ENCODE peak calls at places on chromosome 16, in nine cellular contexts. N is EH; D is naive thymus-derived CD8-positive, alpha-beta T cell; J is SK-N-SH; T is fibroblast of pulmonary artery; Q is anterior cingulate cortex; U is NCI-H1105; L is occipital lobe; H is GM23338. E is an unnamed sample.

GRCh38 chr16:21186326-21186691 is 25.1 kb downstream of the ZP2 start:
- DNase-seq in U (no peak), D (no peak), L (no peak), Q (no peak), J (no peak), T (no peak), N (no peak), H (no peak), E (no peak)

GRCh38 chr16:81204794-81205680 is 33.5 kb upstream of the BCO1 start:
- DNase-seq in H (peak), N (peak), T (peak), Q (peak), U (peak), J (peak), D (peak), L (peak), E (peak)

GRCh38 chr16:82895843-82896242 is 269.1 kb downstream of the CDH13 start:
- DNase-seq in T (no peak), D (no peak), Q (no peak), H (no peak), N (no peak), L (no peak), J (no peak), U (no peak), E (no peak)

GRCh38 chr16:68972720-68973119 is 129.4 kb downstream of the TANGO6 start:
- DNase-seq in N (peak), J (peak), L (no peak), D (no peak), Q (no peak), U (no peak), T (peak), H (peak), E (no peak)

GRCh38 chr16:3038896-3039295 is 2.2 kb upstream of the BICDL2 start:
- DNase-seq in H (no peak), T (no peak), N (no peak), L (no peak), J (no peak), U (no peak), D (no peak), Q (no peak), E (no peak)

GRCh38 chr16:24046442-24046841 is 209.7 kb upstream of the CACNG3 start:
- DNase-seq in L (no peak), J (no peak), T (no peak), H (peak), Q (no peak), D (no peak), N (no peak), U (no peak), E (no peak)

GRCh38 chr16:81850197-81850944 is 71.3 kb downstream of the PLCG2 start:
- DNase-seq in U (no peak), D (no peak), N (no peak), L (no peak), H (no peak), Q (no peak), J (no peak), T (no peak), E (no peak)

GRCh38 chr16:82671743-82672142 is 45.0 kb downstream of the CDH13 start:
- DNase-seq in Q (no peak), L (no peak), N (no peak), T (no peak), D (no peak), U (no peak), J (no peak), H (peak), E (no peak)

GRCh38 chr16:66878067-66878466 is 2.2 kb upstream of the PDP2 start:
- DNase-seq in Q (no peak), D (no peak), H (no peak), N (peak), T (no peak), J (no peak), L (no peak), U (no peak), E (no peak)

GRCh38 chr16:81669473-81670350 is 109.4 kb upstream of the PLCG2 start:
- DNase-seq in N (no peak), U (no peak), Q (no peak), T (no peak), L (no peak), H (no peak), D (no peak), J (no peak), E (no peak)

E was measured in NCI-H748 treated with DMSO at 0.1 percent for 48 hours.